ENCODE peak calls at places on chromosomes 7 and 10, in five cellular contexts. One of them, this sample, is unnamed.

GRCh38 chr7:76343931-76344321 is 14.9 kb downstream of the YWHAG start:
- DNase-seq in HFF-Myc: no peak
- DNase-seq in NCI-H460: no peak
- DNase-seq in kidney: no peak
- DNase-seq in hippocampal formation: no peak
- DNase-seq in this sample: no peak

GRCh38 chr7:150466477-150466876 is 16.0 kb downstream of the GIMAP8 start:
- DNase-seq in hippocampal formation: no peak
- DNase-seq in kidney: no peak
- DNase-seq in NCI-H460: no peak
- DNase-seq in HFF-Myc: no peak
- DNase-seq in this sample: no peak

GRCh38 chr10:116211682-116212081 is 61.3 kb downstream of the GFRA1 start:
- DNase-seq in HFF-Myc: peak
- DNase-seq in hippocampal formation: no peak
- DNase-seq in kidney: no peak
- DNase-seq in NCI-H460: no peak
- DNase-seq in this sample: no peak

GRCh38 chr7:127813991-127814556 is 162.1 kb downstream of the SND1 start:
- DNase-seq in kidney: no peak
- DNase-seq in HFF-Myc: no peak
- DNase-seq in hippocampal formation: no peak
- DNase-seq in NCI-H460: no peak
- DNase-seq in this sample: no peak

GRCh38 chr7:101984997-101985645 is 167.7 kb downstream of the CUX1 start:
- DNase-seq in NCI-H460: no peak
- DNase-seq in HFF-Myc: no peak
- DNase-seq in hippocampal formation: no peak
- DNase-seq in kidney: no peak
- DNase-seq in this sample: no peak

GRCh38 chr7:50068026-50068425 is 25.0 kb downstream of the ZPBP start:
- DNase-seq in hippocampal formation: no peak
- DNase-seq in kidney: no peak
- DNase-seq in HFF-Myc: no peak
- DNase-seq in NCI-H460: no peak
- DNase-seq in this sample: no peak

GRCh38 chr7:44971991-44972441 is 6.8 kb downstream of the MYO1G start:
- DNase-seq in NCI-H460: no peak
- DNase-seq in HFF-Myc: no peak
- DNase-seq in kidney: no peak
- DNase-seq in hippocampal formation: no peak
- DNase-seq in this sample: no peak

GRCh38 chr10:124294811-124295770 is 123.6 kb downstream of the OAT start:
- DNase-seq in NCI-H460: no peak
- DNase-seq in HFF-Myc: no peak
- DNase-seq in kidney: no peak
- DNase-seq in hippocampal formation: no peak
- DNase-seq in this sample: no peak

GRCh38 chr7:25319707-25320106 is 91.4 kb upstream of the NPVF start:
- DNase-seq in HFF-Myc: no peak
- DNase-seq in hippocampal formation: no peak
- DNase-seq in kidney: no peak
- DNase-seq in NCI-H460: no peak
- DNase-seq in this sample: no peak